ENCODE peak calls at places on chromosomes 5 and 9, in nine cellular contexts. One of them, this sample, is unnamed.

GRCh38 chr9:137314561-137315560 is 12.8 kb upstream of the NRARP start:
- DNase-seq in left lung: peak; percentile 30
- DNase-seq in NCI-H524 treated with DMSO at 0.1 percent for 48 hours: no peak
- DNase-seq in GDM1: no peak
- DNase-seq in HepG2: no peak
- DNase-seq in WTC11: no peak
- DNase-seq in NCI-H1105 treated with DMSO at 0.1 percent for 48 hours: no peak
- DNase-seq in pulmonary artery endothelial cell: no peak
- DNase-seq in LoVo: no peak
- DNase-seq in this sample: peak; percentile 71

GRCh38 chr5:145776886-145777285 is 58.3 kb downstream of the PRELID2 start:
- DNase-seq in left lung: no peak
- DNase-seq in NCI-H524 treated with DMSO at 0.1 percent for 48 hours: no peak
- DNase-seq in GDM1: no peak
- DNase-seq in HepG2: no peak
- DNase-seq in WTC11: no peak
- DNase-seq in NCI-H1105 treated with DMSO at 0.1 percent for 48 hours: no peak
- DNase-seq in pulmonary artery endothelial cell: no peak
- DNase-seq in LoVo: no peak
- DNase-seq in this sample: no peak

GRCh38 chr5:74107899-74108298 is 481.9 kb downstream of the ARHGEF28 start:
- DNase-seq in left lung: no peak
- DNase-seq in NCI-H524 treated with DMSO at 0.1 percent for 48 hours: no peak
- DNase-seq in GDM1: no peak
- DNase-seq in HepG2: no peak
- DNase-seq in WTC11: no peak
- DNase-seq in NCI-H1105 treated with DMSO at 0.1 percent for 48 hours: no peak
- DNase-seq in pulmonary artery endothelial cell: no peak
- DNase-seq in LoVo: no peak
- DNase-seq in this sample: no peak

GRCh38 chr5:90131734-90132133 is 277.8 kb downstream of the CETN3 start:
- DNase-seq in left lung: no peak
- DNase-seq in NCI-H524 treated with DMSO at 0.1 percent for 48 hours: no peak
- DNase-seq in GDM1: no peak
- DNase-seq in HepG2: no peak
- DNase-seq in WTC11: no peak
- DNase-seq in NCI-H1105 treated with DMSO at 0.1 percent for 48 hours: no peak
- DNase-seq in pulmonary artery endothelial cell: no peak
- DNase-seq in LoVo: no peak
- DNase-seq in this sample: no peak

GRCh38 chr5:35979694-35980093 is 11.5 kb downstream of the UGT3A1 start:
- DNase-seq in left lung: no peak
- DNase-seq in NCI-H524 treated with DMSO at 0.1 percent for 48 hours: no peak
- DNase-seq in GDM1: no peak
- DNase-seq in HepG2: no peak
- DNase-seq in WTC11: no peak
- DNase-seq in NCI-H1105 treated with DMSO at 0.1 percent for 48 hours: no peak
- DNase-seq in pulmonary artery endothelial cell: no peak
- DNase-seq in LoVo: no peak
- DNase-seq in this sample: no peak

GRCh38 chr5:164202338-164202737 is 696.9 kb downstream of the MAT2B start:
- DNase-seq in left lung: no peak
- DNase-seq in NCI-H524 treated with DMSO at 0.1 percent for 48 hours: no peak
- DNase-seq in GDM1: no peak
- DNase-seq in HepG2: no peak
- DNase-seq in WTC11: no peak
- DNase-seq in NCI-H1105 treated with DMSO at 0.1 percent for 48 hours: no peak
- DNase-seq in pulmonary artery endothelial cell: no peak
- DNase-seq in LoVo: no peak
- DNase-seq in this sample: no peak

GRCh38 chr9:111896942-111897830 is 572 bp downstream of the UGCG start:
- DNase-seq in left lung: peak; percentile 77
- DNase-seq in NCI-H524 treated with DMSO at 0.1 percent for 48 hours: no peak
- DNase-seq in GDM1: no peak
- DNase-seq in HepG2: peak; percentile 11
- DNase-seq in WTC11: peak; percentile 40
- DNase-seq in NCI-H1105 treated with DMSO at 0.1 percent for 48 hours: no peak
- DNase-seq in pulmonary artery endothelial cell: no peak
- DNase-seq in LoVo: no peak
- DNase-seq in this sample: peak; percentile 86

GRCh38 chr5:5751496-5751895 is 329.0 kb downstream of the ICE1 start:
- DNase-seq in left lung: no peak
- DNase-seq in NCI-H524 treated with DMSO at 0.1 percent for 48 hours: no peak
- DNase-seq in GDM1: no peak
- DNase-seq in HepG2: no peak
- DNase-seq in WTC11: no peak
- DNase-seq in NCI-H1105 treated with DMSO at 0.1 percent for 48 hours: no peak
- DNase-seq in pulmonary artery endothelial cell: no peak
- DNase-seq in LoVo: no peak
- DNase-seq in this sample: no peak

GRCh38 chr9:21141427-21141882 is at the start of gene IFNW1:
- DNase-seq in left lung: no peak
- DNase-seq in NCI-H524 treated with DMSO at 0.1 percent for 48 hours: no peak
- DNase-seq in GDM1: no peak
- DNase-seq in HepG2: no peak
- DNase-seq in WTC11: no peak
- DNase-seq in NCI-H1105 treated with DMSO at 0.1 percent for 48 hours: no peak
- DNase-seq in pulmonary artery endothelial cell: no peak
- DNase-seq in LoVo: no peak
- DNase-seq in this sample: peak; percentile 58

GRCh38 chr5:173435543-173435942 is 107.3 kb upstream of the STC2 start:
- DNase-seq in left lung: no peak
- DNase-seq in NCI-H524 treated with DMSO at 0.1 percent for 48 hours: no peak
- DNase-seq in GDM1: no peak
- DNase-seq in HepG2: no peak
- DNase-seq in WTC11: peak; percentile 22
- DNase-seq in NCI-H1105 treated with DMSO at 0.1 percent for 48 hours: no peak
- DNase-seq in pulmonary artery endothelial cell: no peak
- DNase-seq in LoVo: no peak
- DNase-seq in this sample: peak; percentile 43

GRCh38 chr5:79621056-79621455 is 8.8 kb downstream of the TENT2 start:
- DNase-seq in left lung: no peak
- DNase-seq in NCI-H524 treated with DMSO at 0.1 percent for 48 hours: no peak
- DNase-seq in GDM1: no peak
- DNase-seq in HepG2: no peak
- DNase-seq in WTC11: no peak
- DNase-seq in NCI-H1105 treated with DMSO at 0.1 percent for 48 hours: no peak
- DNase-seq in pulmonary artery endothelial cell: no peak
- DNase-seq in LoVo: no peak
- DNase-seq in this sample: no peak

This sample was measured in endodermal cell.